ENCODE peak calls at places on chromosomes 12 and 14, in four cellular contexts. T, D, I and V are unnamed samples.

GRCh38 chr14:50964683-50965390 is 20.6 kb upstream of the PYGL start:
- DNase-seq in T (peak; percentile 99), D (peak; percentile 65), I (no peak), V (peak; percentile 74)

GRCh38 chr12:121538699-121539061 is 42.1 kb downstream of the KDM2B start:
- DNase-seq in T (no peak), D (no peak), I (no peak), V (no peak)

GRCh38 chr14:92907316-92907911 is 15.5 kb upstream of the CHGA start:
- DNase-seq in T (no peak), D (no peak), I (no peak), V (no peak)

GRCh38 chr12:115183752-115184151 is 499.8 kb upstream of the TBX3 start:
- DNase-seq in T (no peak), D (no peak), I (no peak), V (no peak)

GRCh38 chr12:70763666-70764065 is 126.4 kb upstream of the PTPRB start:
- DNase-seq in T (no peak), D (no peak), I (no peak), V (no peak)

GRCh38 chr12:121575051-121575450 is 5.8 kb downstream of the KDM2B start:
- DNase-seq in T (no peak), D (no peak), I (no peak), V (no peak)

GRCh38 chr14:44914849-44915248 is 46.9 kb downstream of the KLHL28 start:
- DNase-seq in T (peak; percentile 79), D (no peak), I (no peak), V (no peak)

GRCh38 chr12:57765698-57766463 is 997 bp downstream of the CYP27B1 start:
- DNase-seq in T (no peak), D (no peak), I (no peak), V (no peak)

GRCh38 chr12:40054554-40055226 is 51.2 kb downstream of the SLC2A13 start:
- DNase-seq in T (peak; percentile 94), D (peak; percentile 17), I (no peak), V (peak; percentile 75)

GRCh38 chr12:1706284-1707016 is 15.6 kb downstream of the ADIPOR2 start:
- DNase-seq in T (peak; percentile 23), D (no peak), I (no peak), V (no peak)

GRCh38 chr14:102252834-102253801 is 51.8 kb downstream of the MOK start:
- DNase-seq in T (no peak), D (no peak), I (no peak), V (no peak)